ENCODE peak calls at places on chromosomes 7 and 10, in eight cellular contexts. V is stimulated activated CD4-positive, alpha-beta T cell treated with anti-CD3 and anti-CD28 coated beads, TNF-alpha, amount 100 ng/mL, for 48 hours; J is progenitor cell of endocrine pancreas; R is renal cortical epithelial cell; Q is T-helper 2 cell; Z is activated T-helper 1 cell treated with anti-CD3 and anti-CD28 coated beads, Interleukin-2, amount 50 U/mL, for 16 hours; A is brain microvascular endothelial cell; M is NCI-H1417. B is an unnamed sample.

GRCh38 chr10:119375574-119376265 is 166.8 kb downstream of the RGS10 start:
- DNase-seq in R (peak), M (peak), Z (no peak), V (no peak), J (no peak), A (no peak), Q (no peak), B (no peak)

GRCh38 chr10:52956451-52956850 is 183.9 kb upstream of the MBL2 start:
- DNase-seq in Q (no peak), A (no peak), V (no peak), Z (no peak), J (no peak), M (no peak), R (peak), B (no peak)

GRCh38 chr10:35707642-35708425 is 65.7 kb upstream of the FZD8 start:
- DNase-seq in V (no peak), Z (no peak), Q (no peak), R (peak), M (no peak), J (no peak), A (no peak), B (no peak)

GRCh38 chr7:149689591-149689845 is 83.9 kb downstream of the ZNF467 start:
- DNase-seq in Q (no peak), M (no peak), R (no peak), Z (no peak), J (no peak), V (no peak), A (no peak), B (no peak)

GRCh38 chr10:118800920-118801319 is 46.1 kb upstream of the CACUL1 start:
- DNase-seq in Z (no peak), Q (no peak), M (no peak), R (peak), A (no peak), J (no peak), V (no peak), B (peak)

GRCh38 chr10:104582604-104582951 is 58.5 kb upstream of the SORCS3 start:
- DNase-seq in M (no peak), Q (no peak), J (no peak), Z (no peak), A (no peak), R (peak), V (no peak), B (no peak)

GRCh38 chr7:41878331-41879112 is 175.6 kb upstream of the INHBA start:
- DNase-seq in R (no peak), Q (no peak), J (no peak), Z (no peak), M (no peak), V (no peak), A (no peak), B (no peak)

GRCh38 chr10:35700490-35700887 is 58.4 kb upstream of the FZD8 start:
- DNase-seq in M (no peak), V (no peak), Z (no peak), J (no peak), Q (no peak), A (no peak), R (no peak), B (no peak)